ENCODE peak calls at places on chromosomes 2 and 18, in six cellular contexts. N is RWPE2; G is NT2/D1; H is SJCRH30; D is CD8-positive, alpha-beta T cell; L is tibial artery. R is an unnamed sample. For H3K9me3, the result is how much of the 10 kb centered on the place peaks cover.

GRCh38 chr18:31268985-31269406 is 49.0 kb upstream of the DSG1 start:
- DNase-seq in N (no peak), L (no peak), H (no peak), G (no peak), D (no peak), R (no peak)

GRCh38 chr2:163752252-163752651 is 16.4 kb upstream of the FIGN start:
- DNase-seq in L (no peak), D (no peak), N (peak), G (no peak), H (no peak), R (no peak)

GRCh38 chr2:42770288-42771131 is 6.6 kb upstream of the OXER1 start:
- DNase-seq in L (no peak), H (peak), G (peak), N (no peak), D (no peak), R (peak)

GRCh38 chr2:196131949-196132925 is 39.1 kb downstream of the STK17B start:
- DNase-seq in D (peak), G (no peak), L (no peak), H (peak), N (no peak), R (no peak)

GRCh38 chr18:34098109-34098508 is 126.6 kb downstream of the NOL4 start:
- DNase-seq in D (no peak), L (no peak), G (no peak), H (peak), N (no peak), R (no peak)

GRCh38 chr2:168559187-168559586 is 103.1 kb downstream of the CERS6 start:
- DNase-seq in D (no peak), G (no peak), N (no peak), H (peak), L (no peak), R (no peak)

GRCh38 chr2:211351998-211352397 is 795.6 kb downstream of the CPS1 start:
- DNase-seq in D (no peak), L (no peak), G (no peak), N (no peak), H (peak), R (no peak)

GRCh38 chr2:229342376-229342775 is 71.3 kb upstream of the PID1 start:
- DNase-seq in L (no peak), G (peak), H (peak), N (no peak), D (no peak), R (peak)

GRCh38 chr2:45494275-45494977 is 116.6 kb downstream of the SRBD1 start:
- DNase-seq in H (peak), L (no peak), G (peak), N (no peak), D (no peak), R (no peak)

GRCh38 chr2:119240311-119241204 is 16.9 kb downstream of the STEAP3 start:
- DNase-seq in N (no peak), L (peak), D (no peak), H (peak), G (no peak), R (peak)

GRCh38 chr2:198441246-198441645 is 636.9 kb downstream of the PLCL1 start:
- DNase-seq in G (no peak), L (no peak), D (no peak), H (no peak), N (peak), R (no peak)

GRCh38 chr2:98907966-98908905 is 27.8 kb downstream of the CRACDL start:
- DNase-seq in D (no peak), G (no peak), N (no peak), H (peak), L (peak), R (peak)

GRCh38 chr2:234558642-234559041 is 61.8 kb upstream of the ARL4C start:
- DNase-seq in L (no peak), H (no peak), G (no peak), D (no peak), N (no peak), R (no peak)

GRCh38 chr18:37270046-37270665 is 295.4 kb downstream of the CELF4 start:
- DNase-seq in G (peak), L (no peak), H (peak), N (no peak), D (no peak), R (no peak)

GRCh38 chr2:241770185-241770935 is 6.3 kb upstream of the GAL3ST2 start:
- DNase-seq in N (peak), G (no peak), D (no peak), H (no peak), L (no peak), R (no peak)

GRCh38 chr2:163856941-163857340 is 121.1 kb upstream of the FIGN start:
- DNase-seq in N (no peak), D (no peak), L (no peak), G (no peak), H (no peak), R (no peak)

GRCh38 chr2:221818569-221818968 is 246.5 kb upstream of the EPHA4 start:
- DNase-seq in D (no peak), N (no peak), G (no peak), H (no peak), L (no peak), R (no peak)

GRCh38 chr18:78602430-78602829 is 377.2 kb upstream of the SALL3 start:
- DNase-seq in D (no peak), L (no peak), N (no peak), H (no peak), G (no peak), R (no peak)

GRCh38 chr2:128435576-128436497 is 117.2 kb upstream of the HS6ST1 start:
- DNase-seq in N (peak), L (peak), D (no peak), G (no peak), H (peak), R (peak)

GRCh38 chr2:60309941-60310680 is 243.3 kb downstream of the BCL11A start:
- DNase-seq in N (no peak), L (no peak), D (no peak), H (no peak), G (no peak), R (no peak)

GRCh38 chr2:205148756-205149155 is 533.5 kb upstream of the NRP2 start:
- DNase-seq in G (no peak), L (no peak), D (no peak), N (no peak), H (no peak), R (no peak)

GRCh38 chr2:134601266-134601665 is 117.5 kb downstream of the TMEM163 start:
- DNase-seq in N (no peak), D (no peak), G (no peak), H (no peak), L (no peak), R (no peak)

GRCh38 chr2:30359644-30360167 is 87.3 kb upstream of the LCLAT1 start:
- DNase-seq in H (no peak), D (no peak), N (no peak), G (no peak), L (peak), R (peak)

GRCh38 chr2:8974001-8974400 is 29.5 kb downstream of the MBOAT2 start:
- DNase-seq in D (no peak), G (no peak), L (no peak), H (no peak), N (no peak), R (no peak)

GRCh38 chr2:85133751-85134254 is 611 bp downstream of the TCF7L1 start:
- DNase-seq in G (no peak), H (peak), L (peak), N (peak), D (no peak), R (peak)

GRCh38 chr18:79916546-79917350 is 34.7 kb downstream of the SLC66A2 start:
- DNase-seq in H (no peak), D (no peak), L (peak), N (no peak), G (no peak), R (no peak)

GRCh38 chr2:219344756-219345458 is 12.4 kb upstream of the RESP18 start:
- DNase-seq in N (no peak), H (peak), G (no peak), D (no peak), L (no peak), R (no peak)

GRCh38 chr2:2321250-2321545 is 9.9 kb downstream of the MYT1L start:
- DNase-seq in N (no peak), G (no peak), D (no peak), H (no peak), L (no peak), R (no peak)

GRCh38 chr18:22489694-22490093 is 72.0 kb upstream of the CTAGE1 start:
- DNase-seq in D (no peak), H (no peak), L (no peak), G (no peak), N (no peak), R (no peak)

GRCh38 chr2:223995569-223995968 is 38.3 kb downstream of the MRPL44 start:
- DNase-seq in N (no peak), D (no peak), L (no peak), G (no peak), H (no peak), R (no peak)

GRCh38 chr2:232894746-232895145 is 24.7 kb downstream of the SNORC start:
- DNase-seq in H (no peak), D (no peak), L (peak), G (no peak), N (no peak), R (no peak)

GRCh38 chr18:33588361-33588760 is 10.3 kb downstream of the ASXL3 start:
- DNase-seq in G (no peak), L (no peak), H (no peak), N (no peak), D (no peak), R (no peak)

GRCh38 chr18:1002653-1003178 is 98.0 kb downstream of the ADCYAP1 start:
- DNase-seq in N (no peak), L (no peak), D (no peak), H (no peak), G (no peak), R (no peak)

GRCh38 chr2:3516831-3517230 is 2.5 kb downstream of the ADI1 start:
- DNase-seq in L (no peak), G (no peak), H (no peak), D (no peak), N (no peak), R (peak)

GRCh38 chr2:217387776-217388381 is 528.0 kb upstream of the TNP1 start:
- DNase-seq in L (no peak), N (no peak), G (no peak), D (no peak), H (no peak), R (no peak)

GRCh38 chr18:67417864-67418523 is 98.5 kb downstream of the DSEL start:
- DNase-seq in H (no peak), N (no peak), D (peak), G (no peak), L (no peak), R (no peak)

DNA sequence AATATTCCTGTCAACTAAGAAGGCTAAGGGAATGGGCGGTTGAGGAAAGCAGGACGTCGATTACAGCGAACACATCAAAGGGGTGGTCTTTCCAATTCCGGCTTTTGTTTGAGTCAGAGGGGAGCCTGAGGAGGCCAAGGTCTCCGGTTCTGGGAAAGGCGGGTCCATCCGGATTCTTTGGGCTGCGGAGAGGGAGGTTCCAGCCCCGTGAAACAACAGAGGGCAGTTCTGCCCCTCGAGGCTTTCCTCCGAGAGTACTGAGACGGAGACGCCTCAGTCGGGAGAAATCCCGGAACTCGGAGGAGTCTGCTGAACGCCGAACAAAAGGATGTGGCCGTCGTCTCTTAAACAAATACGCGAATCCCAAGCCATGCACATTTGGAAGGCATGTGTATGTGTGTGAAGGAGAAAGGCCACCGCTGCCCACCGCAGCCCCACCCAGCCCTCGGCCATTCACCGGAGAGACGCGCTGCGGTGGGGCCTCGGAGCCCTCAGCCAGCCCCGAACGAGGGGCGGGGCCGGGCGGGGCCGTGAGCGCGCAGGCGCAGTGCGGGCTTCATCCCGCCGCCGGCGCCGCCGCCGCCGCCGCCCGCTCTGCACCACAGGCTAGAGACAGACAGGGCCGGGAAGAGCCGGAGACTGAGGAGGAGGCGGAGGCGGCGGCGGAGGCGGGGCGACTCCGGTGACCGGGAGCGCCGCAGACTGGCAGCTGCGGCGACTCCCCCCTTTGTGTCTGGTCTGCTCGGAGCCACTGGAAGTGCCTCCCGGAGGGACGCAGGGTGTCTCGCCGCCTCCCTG is at the start of gene BMPR2:
- DNase-seq in D (peak), L (peak), G (peak), H (peak), N (peak), R (peak)
- H3K9me3 ChIP-seq in D (under half), L (under half), G (under half), H (under half), N (under half), R (under half)

GRCh38 chr2:72757177-72757775 is 68.6 kb downstream of the EXOC6B start:
- DNase-seq in L (no peak), H (peak), G (no peak), D (no peak), N (no peak), R (no peak)

GRCh38 chr2:72765997-72766609 is 59.7 kb downstream of the EXOC6B start:
- DNase-seq in H (no peak), L (no peak), N (no peak), G (no peak), D (no peak), R (no peak)

GRCh38 chr2:72759755-72760154 is 66.1 kb downstream of the EXOC6B start:
- DNase-seq in L (no peak), G (no peak), N (no peak), H (no peak), D (no peak), R (no peak)

DNA sequence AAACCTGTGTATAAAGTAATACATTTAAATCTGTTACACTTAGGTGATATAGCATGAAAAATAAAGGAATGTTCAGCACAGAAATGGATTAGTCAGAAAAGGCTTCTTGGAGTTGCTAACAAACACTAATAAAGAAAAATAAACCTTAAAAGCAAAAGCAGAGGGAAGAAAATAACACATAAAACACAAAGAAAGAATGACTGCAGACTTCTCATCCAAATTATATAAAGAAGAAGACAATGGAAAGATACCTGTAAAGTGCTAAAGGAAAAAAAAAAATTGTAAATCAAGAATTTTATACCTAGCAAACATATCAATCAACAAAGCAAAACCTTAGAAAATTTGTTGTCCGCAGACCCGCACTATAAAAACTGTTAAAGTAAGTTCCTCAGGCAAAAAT is 63.6 kb downstream of the EXOC6B start:
- DNase-seq in D (no peak), L (no peak), H (no peak), N (no peak), G (no peak), R (no peak)
- H3K9me3 ChIP-seq in D (under half), L (under half), H (under half), N (under half), G (under half), R (under half)

GRCh38 chr18:14949800-14950415 is 201.9 kb downstream of the ANKRD30B start:
- DNase-seq in L (no peak), H (no peak), N (no peak), G (no peak), D (no peak), R (no peak)

GRCh38 chr18:14945984-14946383 is 198.0 kb downstream of the ANKRD30B start:
- DNase-seq in N (no peak), G (no peak), D (no peak), H (no peak), L (no peak), R (no peak)

GRCh38 chr18:14945286-14945685 is 197.3 kb downstream of the ANKRD30B start:
- DNase-seq in H (no peak), G (no peak), D (no peak), L (no peak), N (no peak), R (no peak)

GRCh38 chr18:14948163-14948540 is 200.2 kb downstream of the ANKRD30B start:
- DNase-seq in L (no peak), H (no peak), N (no peak), D (no peak), G (no peak), R (no peak)

DNA sequence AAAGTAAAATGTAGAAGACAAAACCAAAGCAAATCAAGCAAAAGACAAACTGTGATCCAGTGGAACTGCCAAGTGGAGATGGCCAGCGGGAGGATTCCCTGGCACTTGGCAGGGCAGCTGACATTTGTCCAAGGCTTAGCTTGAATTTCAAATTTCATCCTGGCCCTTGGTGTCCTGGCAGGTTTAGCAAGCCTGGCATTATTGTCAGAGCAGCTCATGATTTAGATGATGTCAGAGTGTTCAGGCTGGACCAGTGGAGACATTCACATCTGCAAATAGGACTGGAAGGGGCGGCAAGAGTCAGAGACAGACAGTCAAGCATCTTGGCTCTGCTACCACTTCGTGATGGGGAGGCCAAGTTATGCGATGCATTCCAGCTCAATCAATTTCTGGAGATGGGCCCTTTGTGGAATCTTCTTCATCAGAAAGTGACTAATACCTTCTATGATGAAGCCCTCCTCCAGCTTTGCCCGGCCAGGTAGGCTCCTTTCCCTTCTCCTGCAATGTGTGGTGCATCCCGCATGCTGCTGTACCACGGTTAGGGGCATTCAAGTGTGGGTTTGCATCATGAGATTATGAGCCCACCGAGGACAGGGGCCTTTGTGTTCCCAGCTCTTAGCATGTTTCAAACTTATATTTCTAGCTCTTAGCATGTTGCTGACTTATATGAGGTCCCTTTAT is 199.7 kb downstream of the ANKRD30B start:
- DNase-seq in N (no peak), L (no peak), G (no peak), D (no peak), H (no peak), R (no peak)
- H3K9me3 ChIP-seq in N (under half), L (under half), G (under half), D (under half), H (under half), R (under half)

GRCh38 chr2:148702475-148702874 is 57.9 kb downstream of the EPC2 start:
- DNase-seq in H (no peak), G (no peak), L (no peak), N (no peak), D (no peak), R (no peak)
- H3K9me3 ChIP-seq in H (under half), G (under half), L (under half), N (under half), D (under half), R (under half)